ENCODE peak calls at places on chromosomes 6 and 20, in four cellular contexts. T is H1, E is K562, G is GM12878. I is an unnamed sample.
A peak's percentile ranks its signal among the peaks of the same experiment; 100 is the strongest.

GRCh38 chr6:38453302-38453701 is 186.4 kb downstream of the BTBD9 start:
- DNase-seq in T (no peak), E (no peak), G (no peak), I (no peak)

GRCh38 chr6:30981942-30982772 is 1.4 kb upstream of the MUC21 start:
- DNase-seq in T (no peak), E (peak; percentile 43), G (no peak), I (no peak)

GRCh38 chr6:158500016-158500735 is 59.7 kb upstream of the TMEM181 start:
- DNase-seq in T (no peak), E (no peak), G (no peak), I (no peak)

GRCh38 chr6:113690255-113690956 is 166.7 kb upstream of the MARCKS start:
- DNase-seq in T (no peak), E (no peak), G (peak; percentile 34), I (no peak)

GRCh38 chr6:33286946-33287914 is 1.8 kb downstream of the WDR46 start:
- DNase-seq in T (no peak), E (no peak), G (no peak), I (no peak)

GRCh38 chr6:57267586-57268293 is 45.6 kb upstream of the RAB23 start:
- DNase-seq in T (no peak), E (peak; percentile 37), G (peak; percentile 8), I (no peak)

GRCh38 chr6:45486739-45487138 is 109.0 kb upstream of the SUPT3H start:
- DNase-seq in T (no peak), E (no peak), G (peak; percentile 9), I (no peak)

GRCh38 chr6:104566411-104566810 is 293.3 kb downstream of the HACE1 start:
- DNase-seq in T (no peak), E (no peak), G (no peak), I (no peak)

GRCh38 chr20:42775866-42776265 is 413.8 kb downstream of the PTPRT start:
- DNase-seq in T (no peak), E (no peak), G (no peak), I (no peak)

GRCh38 chr6:74879970-74880369 is 325.9 kb downstream of the COL12A1 start:
- DNase-seq in T (no peak), E (no peak), G (no peak), I (no peak)

DNA sequence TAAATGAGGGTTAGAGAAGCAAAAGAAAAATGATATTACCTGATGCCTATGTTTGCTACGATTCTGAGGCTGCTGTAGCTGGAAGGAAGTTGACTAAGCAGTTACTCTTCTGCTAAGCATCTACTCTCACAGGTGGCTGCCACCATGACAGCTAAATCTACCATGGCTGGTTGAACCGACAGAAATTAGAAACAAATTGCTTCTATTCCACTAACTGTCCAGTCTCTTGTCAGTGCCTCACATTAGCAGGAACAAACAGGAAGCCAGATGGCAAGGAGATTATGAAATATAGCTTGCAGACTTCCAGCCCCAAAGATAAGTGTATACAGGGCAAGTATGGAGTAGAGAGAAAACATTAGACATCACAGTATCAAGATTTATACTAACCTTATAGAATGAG is 59.4 kb upstream of the TMEM200A start:
- DNase-seq in T (no peak), E (no peak), G (no peak), I (no peak)
- TF ChIP-seq TAF1 in T (no peak), E (no peak), G (no peak), I (no peak)

GRCh38 chr6:53357576-53358343 is 9.0 kb upstream of the ELOVL5 start:
- DNase-seq in T (no peak), E (no peak), G (no peak), I (no peak)
- TF ChIP-seq POLR2AphosphoS5 in T (no peak), E (no peak), G (no peak), I (no peak)

DNA sequence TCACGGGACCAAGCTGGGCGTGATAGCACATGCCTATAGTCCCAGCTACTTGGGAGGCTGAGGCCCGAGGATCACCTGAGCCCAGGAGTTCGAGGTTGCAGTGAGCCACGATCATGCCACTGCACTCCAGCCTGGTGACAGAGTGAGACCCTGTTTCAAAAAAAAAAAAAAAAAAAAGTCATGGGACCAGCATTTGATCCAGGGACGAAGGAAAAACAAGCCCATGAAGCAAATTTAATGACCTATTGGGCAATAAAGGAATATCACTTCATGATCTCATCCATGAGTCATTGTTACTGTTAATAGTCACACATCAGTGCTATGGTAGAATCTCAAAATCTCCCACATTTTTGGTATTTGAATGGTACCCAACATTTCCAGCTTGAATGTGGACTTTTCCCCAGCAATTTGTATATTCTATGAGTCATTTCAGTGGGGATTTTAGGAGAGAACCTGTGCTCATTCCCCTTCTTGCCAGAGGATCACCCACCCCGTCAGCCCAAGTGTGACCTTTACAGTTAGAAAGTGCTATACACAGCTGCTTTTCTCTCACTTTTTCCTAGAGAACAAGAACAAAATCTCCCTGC is 8.5 kb upstream of the SOD2 start:
- DNase-seq in T (no peak), E (no peak), G (no peak), I (no peak)
- TF ChIP-seq POLR2A in T (no peak), E (no peak), G (no peak), I (no peak)

GRCh38 chr6:144478487-144478886 is 193.4 kb downstream of the UTRN start:
- DNase-seq in T (no peak), E (no peak), G (no peak), I (no peak)
- TF ChIP-seq TAF1 in T (no peak), E (no peak), G (no peak), I (no peak)